ENCODE peak calls at places on chromosomes 12 and 14, in four cellular contexts. P is SK-N-SH, T is K562, K is GM12878. H is an unnamed sample.

GRCh38 chr14:100696590-100696989 is 30.1 kb upstream of the DLK1 start:
- DNase-seq in T (peak), K (no peak), P (peak), H (no peak)

GRCh38 chr12:42166501-42166900 is 21.8 kb upstream of the GXYLT1 start:
- DNase-seq in P (no peak), K (no peak), T (no peak), H (no peak)

GRCh38 chr14:29743566-29743965 is 184.1 kb downstream of the PRKD1 start:
- DNase-seq in K (no peak), T (no peak), P (no peak), H (no peak)

GRCh38 chr12:102691773-102692555 is 211.6 kb upstream of the IGF1 start:
- DNase-seq in K (no peak), T (no peak), P (no peak), H (no peak)

GRCh38 chr14:101028971-101029667 is 125.6 kb upstream of the RTL1 start:
- DNase-seq in K (no peak), P (no peak), T (no peak), H (no peak)

GRCh38 chr14:77290705-77291104 is 19.7 kb upstream of the NGB start:
- DNase-seq in P (no peak), K (no peak), T (no peak), H (no peak)

GRCh38 chr12:107593713-107594381 is 91.8 kb upstream of the PWP1 start:
- DNase-seq in T (peak), P (no peak), K (peak), H (peak)

GRCh38 chr14:58944226-58944769 is 244.2 kb upstream of the DAAM1 start:
- DNase-seq in T (no peak), K (no peak), P (no peak), H (no peak)

GRCh38 chr12:57604454-57605307 is at the start of gene DTX3:
- DNase-seq in P (peak), K (no peak), T (no peak), H (no peak)

GRCh38 chr12:82774666-82775065 is 88.0 kb downstream of the TMTC2 start:
- DNase-seq in K (no peak), T (no peak), P (no peak), H (no peak)

GRCh38 chr12:70645494-70646317 is 8.5 kb upstream of the PTPRB start:
- DNase-seq in T (peak), P (no peak), K (no peak), H (peak)

GRCh38 chr14:92534863-92535654 is 21.5 kb downstream of the RIN3 start:
- DNase-seq in K (no peak), P (no peak), T (no peak), H (no peak)

GRCh38 chr12:20716037-20716436 is 20.9 kb downstream of the SLCO1C1 start:
- DNase-seq in T (no peak), P (no peak), K (no peak), H (peak)

GRCh38 chr12:6435941-6436715 is 8.6 kb upstream of the CD27 start:
- DNase-seq in K (no peak), P (no peak), T (no peak), H (no peak)

GRCh38 chr12:80178846-80179245 is 79.5 kb downstream of the OTOGL start:
- DNase-seq in T (no peak), P (no peak), K (peak), H (no peak)

GRCh38 chr12:131851741-131852550 is 23.8 kb downstream of the MMP17 start:
- DNase-seq in T (no peak), P (no peak), K (no peak), H (no peak)

GRCh38 chr12:65192963-65193516 is 23.7 kb downstream of the LEMD3 start:
- DNase-seq in K (no peak), T (no peak), P (no peak), H (no peak)

GRCh38 chr12:54304187-54304810 is 3.5 kb upstream of the NFE2 start:
- DNase-seq in K (no peak), P (no peak), T (peak), H (peak)

GRCh38 chr12:48815281-48816110 is 2.8 kb upstream of the CACNB3 start:
- DNase-seq in P (peak), T (peak), K (no peak), H (peak)

GRCh38 chr12:12992418-12993175 is 7.5 kb downstream of the HEBP1 start:
- DNase-seq in K (no peak), T (peak), P (no peak), H (peak)

GRCh38 chr14:75025876-75026275 is 23.2 kb downstream of the EIF2B2 start:
- DNase-seq in K (no peak), T (no peak), P (no peak), H (no peak)

GRCh38 chr14:34310724-34311123 is 151.3 kb downstream of the SPTSSA start:
- DNase-seq in K (no peak), T (no peak), P (no peak), H (no peak)

GRCh38 chr14:56004807-56005579 is 113.2 kb upstream of the PELI2 start:
- DNase-seq in P (no peak), K (peak), T (peak), H (peak)

GRCh38 chr12:41606741-41607460 is 418.8 kb downstream of the PDZRN4 start:
- DNase-seq in P (no peak), T (no peak), K (no peak), H (no peak)

GRCh38 chr12:89756638-89757321 is 48.1 kb upstream of the ATP2B1 start:
- DNase-seq in K (peak), P (no peak), T (peak), H (peak)
- TF ChIP-seq RCOR1 in K (no peak), P (no peak), T (peak), H (no peak)

DNA sequence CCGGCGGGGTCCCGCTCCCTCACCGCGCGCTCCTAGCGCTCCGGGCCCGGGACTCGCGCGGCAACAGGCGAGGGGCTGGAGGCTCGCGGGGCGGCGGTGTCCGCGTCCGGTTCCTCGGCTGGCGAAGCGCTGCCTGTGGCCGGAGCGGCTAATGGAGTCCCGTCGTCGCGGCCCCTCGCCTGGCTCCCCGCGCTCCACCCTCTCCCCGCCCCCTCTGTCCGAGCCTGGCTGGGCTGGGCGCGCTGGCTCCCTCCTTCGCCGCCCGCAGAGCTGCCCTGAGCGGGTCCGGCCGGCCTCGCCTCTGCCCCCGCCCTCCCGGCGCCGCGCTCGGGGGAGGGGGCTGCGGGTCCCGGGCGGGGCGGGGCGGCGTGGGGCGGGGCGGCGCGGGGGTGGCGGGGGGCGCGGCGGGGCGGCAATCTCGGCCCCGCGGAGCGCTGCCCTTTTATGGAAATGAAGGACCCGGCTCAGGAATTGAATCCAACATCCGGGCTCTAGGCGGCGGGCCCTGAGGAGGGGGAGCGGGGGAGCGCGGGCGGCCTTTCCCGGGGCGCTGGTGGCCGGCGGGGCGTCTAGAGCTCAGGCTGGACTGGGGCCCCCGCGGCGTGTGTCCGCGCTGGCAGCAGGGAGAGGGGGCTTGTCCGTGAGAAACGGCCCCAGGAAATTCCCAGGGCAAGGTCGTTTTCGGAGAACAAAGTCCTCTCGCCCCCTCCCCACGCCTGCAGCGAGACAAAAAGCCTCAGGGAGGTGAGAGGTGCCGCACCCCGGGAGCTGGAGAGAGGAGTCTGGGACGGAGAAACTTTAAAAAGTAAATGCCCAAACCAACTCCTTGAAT is at the start of gene FERMT2:
- DNase-seq in T (peak), K (no peak), P (peak), H (peak)
- TF ChIP-seq CTCF in T (no peak), K (no peak), P (no peak), H (no peak)

DNA sequence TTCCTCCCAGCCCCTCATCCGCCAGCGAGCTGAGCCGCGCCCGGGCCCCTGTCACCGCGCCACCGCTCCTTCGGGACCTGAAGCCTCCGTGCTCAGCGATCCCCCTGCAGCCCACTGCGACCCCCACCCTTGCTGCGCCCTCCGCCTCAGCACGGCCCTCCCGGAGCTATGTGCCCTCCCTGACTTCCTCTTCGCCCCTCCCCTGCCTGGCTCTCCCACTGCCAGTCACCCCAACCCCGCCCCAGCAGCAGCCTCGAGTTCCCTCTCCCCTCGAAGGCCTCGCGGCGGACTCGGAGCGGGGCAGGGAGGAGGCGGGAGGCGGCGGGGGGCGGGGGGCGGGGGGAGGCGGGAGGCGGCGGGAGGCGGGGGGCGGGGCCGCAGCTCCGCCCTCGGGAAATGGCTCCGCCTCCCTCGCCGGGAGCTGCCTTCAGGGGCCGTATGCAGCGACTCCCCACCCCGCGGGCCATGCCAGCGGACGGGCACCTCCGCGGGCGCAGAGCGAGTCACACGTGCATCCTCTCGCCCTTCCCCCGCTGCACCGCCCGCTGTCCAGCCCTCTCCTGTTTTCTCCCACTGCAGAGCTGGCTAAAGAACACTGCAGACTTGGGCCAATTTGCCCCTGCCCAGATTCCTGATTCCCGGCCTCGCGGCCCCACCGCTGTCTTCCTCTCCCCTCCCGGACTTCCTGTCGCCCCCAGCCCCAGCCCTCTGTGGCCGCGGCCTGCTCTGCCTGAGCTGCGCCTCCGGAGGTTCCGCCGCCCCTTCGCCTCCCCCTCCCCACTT is 29.1 kb upstream of the ADIPOR2 start:
- DNase-seq in K (peak), T (peak), P (peak), H (peak)
- TF ChIP-seq REST in K (no peak), T (no peak), P (peak), H (peak)

GRCh38 chr12:93521225-93521854 is 51.1 kb upstream of the SOCS2 start:
- DNase-seq in P (no peak), T (peak), K (no peak), H (no peak)
- TF ChIP-seq RCOR1 in P (no peak), T (no peak), K (no peak), H (no peak)

DNA sequence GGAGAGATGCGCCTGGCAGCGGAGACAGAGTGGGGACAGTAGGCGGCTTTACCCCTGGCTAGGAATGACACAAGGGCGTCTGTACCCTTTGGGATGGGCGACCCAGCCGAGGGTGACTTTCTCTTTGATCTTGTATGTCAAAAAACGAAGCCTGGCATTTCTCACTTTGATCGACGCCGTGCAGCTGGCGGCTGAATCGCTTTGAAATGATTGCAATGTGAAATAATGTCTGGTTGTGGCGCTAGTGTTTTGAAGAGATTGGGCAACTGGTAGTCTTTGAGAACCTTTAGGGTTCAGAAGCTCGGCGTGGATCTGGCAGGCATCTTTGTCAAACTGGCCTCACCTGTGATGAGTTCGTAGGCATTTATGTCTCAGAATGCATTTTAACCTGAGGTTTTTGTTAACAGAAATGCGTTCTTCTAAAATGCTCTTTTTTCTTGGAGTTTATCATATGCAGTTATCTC is 992 bp downstream of the ATF1 start:
- DNase-seq in K (no peak), P (peak), T (no peak), H (peak)
- TF ChIP-seq CTCF in K (no peak), P (no peak), T (no peak), H (no peak)

GRCh38 chr12:110345963-110346362 is 57.5 kb downstream of the ANAPC7 start:
- DNase-seq in K (no peak), P (no peak), T (no peak), H (no peak)

GRCh38 chr12:110344657-110345056 is 58.9 kb downstream of the ANAPC7 start:
- DNase-seq in P (no peak), T (no peak), K (no peak), H (no peak)

GRCh38 chr12:110343921-110344555 is 59.5 kb downstream of the ANAPC7 start:
- DNase-seq in K (no peak), T (no peak), P (no peak), H (no peak)

GRCh38 chr12:110343114-110343513 is 60.4 kb downstream of the ANAPC7 start:
- DNase-seq in K (no peak), T (peak), P (no peak), H (no peak)

GRCh38 chr12:110345176-110345651 is 58.3 kb downstream of the ANAPC7 start:
- DNase-seq in K (no peak), T (no peak), P (no peak), H (no peak)
- TF ChIP-seq REST in K (no peak), T (no peak), P (no peak), H (no peak)

GRCh38 chr14:91453744-91454143 is 36.1 kb upstream of the CCDC88C start:
- DNase-seq in K (no peak), P (no peak), T (no peak), H (no peak)
- TF ChIP-seq RCOR1 in K (no peak), P (no peak), T (no peak), H (no peak)